ENCODE peak calls at places on chromosomes 2 and 18, in four cellular contexts. U is fibroblast of the aortic adventitia; N is CD4-positive, alpha-beta T cell; R is GM12865. X is an unnamed sample.
A peak's percentile ranks its signal among the peaks of the same experiment; 100 is the strongest.

GRCh38 chr2:120828832-120829632 is 93.4 kb downstream of the GLI2 start:
- DNase-seq in U (no peak), N (no peak), R (no peak), X (no peak)

GRCh38 chr2:216219866-216220265 is 110.7 kb downstream of the XRCC5 start:
- DNase-seq in U (no peak), N (no peak), R (no peak), X (no peak)

GRCh38 chr2:8754056-8754790 is 72.4 kb downstream of the ID2 start:
- DNase-seq in U (peak; percentile 75), N (no peak), R (no peak), X (peak; percentile 50)

GRCh38 chr2:47079515-47080412 is 75.3 kb downstream of the STPG4 start:
- DNase-seq in U (no peak), N (no peak), R (no peak), X (no peak)

GRCh38 chr2:46780801-46781445 is 134.7 kb downstream of the MCFD2 start:
- DNase-seq in U (peak; percentile 84), N (no peak), R (no peak), X (peak; percentile 89)

GRCh38 chr2:154370873-154371272 is 327.6 kb upstream of the KCNJ3 start:
- DNase-seq in U (no peak), N (no peak), R (no peak), X (no peak)

GRCh38 chr2:231717281-231718180 is 9.2 kb downstream of the PTMA start:
- DNase-seq in U (no peak), N (no peak), R (peak; percentile 90), X (peak; percentile 42)

GRCh38 chr2:3603536-3604206 is 8.8 kb downstream of the COLEC11 start:
- DNase-seq in U (no peak), N (no peak), R (no peak), X (no peak)

GRCh38 chr2:156615836-156616322 is 179.7 kb downstream of the GPD2 start:
- DNase-seq in U (no peak), N (no peak), R (no peak), X (no peak)

GRCh38 chr2:178320011-178320410 is 125.7 kb downstream of the OSBPL6 start:
- DNase-seq in U (no peak), N (no peak), R (no peak), X (no peak)

GRCh38 chr2:84906900-84907714 is 1.7 kb downstream of the TMSB10 start:
- DNase-seq in U (peak; percentile 93), N (peak; percentile 44), R (peak; percentile 79), X (peak; percentile 90)

GRCh38 chr2:31397099-31397498 is 17.4 kb downstream of the XDH start:
- DNase-seq in U (no peak), N (no peak), R (no peak), X (no peak)

GRCh38 chr2:216115224-216115582 is 6.1 kb downstream of the XRCC5 start:
- DNase-seq in U (no peak), N (no peak), R (peak; percentile 11), X (no peak)

GRCh38 chr18:63342206-63342605 is 22.6 kb upstream of the BCL2 start:
- DNase-seq in U (peak; percentile 34), N (no peak), R (peak; percentile 61), X (peak; percentile 22)

GRCh38 chr18:79527656-79528055 is 131.9 kb downstream of the NFATC1 start:
- DNase-seq in U (no peak), N (no peak), R (no peak), X (no peak)

GRCh38 chr2:15638720-15639119 is 47.1 kb downstream of the DDX1 start:
- DNase-seq in U (peak; percentile 70), N (no peak), R (no peak), X (peak; percentile 69)

GRCh38 chr2:176562359-176563043 is 293.3 kb downstream of the MTX2 start:
- DNase-seq in U (peak; percentile 43), N (no peak), R (no peak), X (peak; percentile 88)

GRCh38 chr2:166173263-166173662 is 45.4 kb upstream of the SCN1A start:
- DNase-seq in U (no peak), N (no peak), R (no peak), X (no peak)

GRCh38 chr18:58194028-58194427 is 150.0 kb downstream of the NEDD4L start:
- DNase-seq in U (no peak), N (no peak), R (no peak), X (no peak)

GRCh38 chr2:64402876-64403275 is 51.1 kb upstream of the LGALSL start:
- DNase-seq in U (peak; percentile 8), N (no peak), R (no peak), X (no peak)

GRCh38 chr2:173323371-173323770 is 31.3 kb upstream of the CDCA7 start:
- DNase-seq in U (no peak), N (no peak), R (no peak), X (no peak)

GRCh38 chr18:69217271-69217670 is 183.4 kb upstream of the DOK6 start:
- DNase-seq in U (no peak), N (no peak), R (no peak), X (no peak)

GRCh38 chr2:212723226-212723625 is 184.6 kb upstream of the ERBB4 start:
- DNase-seq in U (peak; percentile 20), N (no peak), R (peak; percentile 43), X (peak; percentile 46)

GRCh38 chr2:60508307-60508706 is 45.1 kb downstream of the BCL11A start:
- DNase-seq in U (no peak), N (no peak), R (no peak), X (no peak)

GRCh38 chr2:69177063-69177771 is 164.2 kb downstream of the ANTXR1 start:
- DNase-seq in U (peak; percentile 97), N (no peak), R (no peak), X (peak; percentile 100)

GRCh38 chr18:22667616-22668422 is 250.1 kb upstream of the CTAGE1 start:
- DNase-seq in U (peak; percentile 99), N (no peak), R (peak; percentile 36), X (peak; percentile 67)

GRCh38 chr18:9237982-9238381 is 96.6 kb upstream of the TWSG1 start:
- DNase-seq in U (no peak), N (no peak), R (no peak), X (no peak)

DNA sequence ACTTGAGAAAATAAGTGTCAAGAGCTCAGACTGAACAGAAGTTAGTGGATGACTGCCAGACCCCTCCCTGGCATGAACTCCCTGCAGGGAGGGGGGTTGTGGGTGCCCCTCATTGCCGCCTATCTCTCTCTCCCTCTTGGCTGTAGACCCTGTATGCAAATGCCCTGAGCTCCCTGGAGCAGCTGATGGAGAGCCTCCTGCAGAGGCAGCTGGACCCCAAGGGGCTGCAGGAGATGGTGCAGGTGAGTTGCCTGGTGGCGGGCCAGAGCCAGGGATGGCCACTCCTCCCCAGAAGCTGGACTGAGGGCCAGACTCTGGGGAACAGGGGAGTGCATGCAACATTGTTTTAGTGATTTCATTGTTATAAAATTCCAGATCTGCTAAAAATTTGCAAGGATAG is 36.3 kb downstream of the MROH2A start:
- DNase-seq in U (no peak), N (no peak), R (no peak), X (no peak)
- TF ChIP-seq CTCF in U (no peak), N (no peak), R (no peak), X (no peak)

GRCh38 chr2:241860184-241861078 is 1.7 kb upstream of the PDCD1 start:
- DNase-seq in U (no peak), N (no peak), R (peak; percentile 36), X (no peak)

GRCh38 chr2:241859017-241859435 is 332 bp upstream of the PDCD1 start:
- DNase-seq in U (no peak), N (no peak), R (no peak), X (no peak)

GRCh38 chr2:241861264-241861663 is 2.6 kb upstream of the PDCD1 start:
- DNase-seq in U (no peak), N (no peak), R (no peak), X (no peak)

GRCh38 chr2:241858206-241859016 is at the start of gene PDCD1:
- DNase-seq in U (no peak), N (no peak), R (peak; percentile 80), X (no peak)

GRCh38 chr2:241859436-241860183 is 916 bp upstream of the PDCD1 start:
- DNase-seq in U (peak; percentile 48), N (no peak), R (peak; percentile 81), X (no peak)
- TF ChIP-seq CTCF in U (no peak), N (no peak), R (peak; percentile 41), X (no peak)

DNA sequence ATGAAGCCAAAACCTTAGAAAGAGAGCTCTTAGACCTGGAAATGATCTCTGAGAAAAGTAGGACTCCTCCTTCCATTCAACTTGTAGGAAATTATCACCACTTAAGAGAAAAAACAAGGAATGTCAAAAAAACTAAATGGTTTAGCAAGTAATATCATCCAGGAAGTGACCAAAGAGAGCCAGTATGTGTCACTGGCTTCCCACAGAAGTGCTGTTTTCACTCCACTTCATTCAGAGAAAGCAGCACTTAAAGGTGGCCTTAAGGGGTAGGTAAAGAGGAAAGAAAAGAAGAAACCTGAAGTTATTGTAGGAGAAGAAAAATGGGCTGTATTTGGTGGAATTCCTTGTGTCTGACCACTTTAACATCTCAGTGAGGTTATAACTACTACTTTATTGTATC is 414.4 kb upstream of the ETAA1 start:
- DNase-seq in U (peak; percentile 19), N (no peak), R (no peak), X (peak; percentile 3)
- TF ChIP-seq CTCF in U (no peak), N (no peak), R (no peak), X (no peak)

GRCh38 chr2:10900216-10901109 is 11.3 kb upstream of the KCNF1 start:
- DNase-seq in U (no peak), N (no peak), R (peak; percentile 68), X (no peak)
- TF ChIP-seq CTCF in U (no peak), N (no peak), R (peak; percentile 50), X (peak; percentile 31)

X was measured in AG10803.